ENCODE peak calls at places on chromosomes 13 and 19, in ten cellular contexts. A is body of pancreas; W is upper lobe of right lung; U is NCI-H345; R is left cardiac atrium; S is LHCN-M2; E is BJ; P is MCF 10A; J is GM03348; Z is activated CD4-positive, alpha-beta T cell treated with anti-CD3 and anti-CD28 coated beads, Interleukin-2, amount 50 U/mL, for 1 hour. M is an unnamed sample.

GRCh38 chr19:55283548-55284393 is at the start of gene BRSK1:
- DNase-seq in A (peak), W (no peak), U (peak), R (peak), S (peak), E (no peak), P (no peak), J (peak), Z (peak), M (no peak)

GRCh38 chr13:82740442-82740841 is 1141.8 kb downstream of the SLITRK1 start:
- DNase-seq in A (no peak), W (no peak), U (no peak), R (no peak), S (no peak), E (no peak), P (no peak), J (no peak), Z (no peak), M (no peak)

GRCh38 chr19:13079542-13079986 is 23.1 kb downstream of the LYL1 start:
- DNase-seq in A (no peak), W (peak), U (peak), R (peak), S (no peak), E (peak), P (no peak), J (peak), Z (no peak), M (no peak)

GRCh38 chr19:44303976-44304568 is 753 bp downstream of the ZNF235 start:
- DNase-seq in A (no peak), W (no peak), U (no peak), R (no peak), S (peak), E (peak), P (no peak), J (peak), Z (no peak), M (no peak)

GRCh38 chr19:16328824-16329482 is 4.3 kb downstream of the KLF2 start:
- DNase-seq in A (no peak), W (no peak), U (no peak), R (no peak), S (no peak), E (no peak), P (no peak), J (no peak), Z (peak), M (no peak)

GRCh38 chr13:20546559-20546958 is 20.4 kb upstream of the IFT88 start:
- DNase-seq in A (no peak), W (no peak), U (no peak), R (no peak), S (no peak), E (no peak), P (no peak), J (no peak), Z (no peak), M (no peak)

GRCh38 chr13:54950546-54950945 is 1921.9 kb downstream of the OLFM4 start:
- DNase-seq in A (no peak), W (no peak), U (no peak), R (no peak), S (no peak), E (no peak), P (no peak), J (no peak), Z (no peak), M (no peak)

GRCh38 chr13:46179576-46180368 is 2.2 kb downstream of the LCP1 start:
- DNase-seq in A (peak), W (peak), U (no peak), R (peak), S (no peak), E (no peak), P (no peak), J (no peak), Z (peak), M (no peak)

GRCh38 chr13:73633817-73634449 is 500.3 kb downstream of the KLF12 start:
- DNase-seq in A (no peak), W (no peak), U (no peak), R (no peak), S (no peak), E (no peak), P (no peak), J (no peak), Z (no peak), M (no peak)

GRCh38 chr13:99895428-99895998 is 76.1 kb downstream of the ZIC5 start:
- DNase-seq in A (no peak), W (no peak), U (no peak), R (no peak), S (no peak), E (no peak), P (no peak), J (no peak), Z (no peak), M (no peak)

GRCh38 chr13:112840472-112841302 is 128.3 kb upstream of the MCF2L start:
- DNase-seq in A (no peak), W (no peak), U (no peak), R (no peak), S (no peak), E (no peak), P (no peak), J (no peak), Z (no peak), M (no peak)

GRCh38 chr13:97221491-97221890 is 642 bp upstream of the MBNL2 start:
- DNase-seq in A (no peak), W (no peak), U (no peak), R (no peak), S (no peak), E (no peak), P (no peak), J (no peak), Z (no peak), M (no peak)

GRCh38 chr19:43474986-43475705 is 9.7 kb upstream of the LYPD3 start:
- DNase-seq in A (peak), W (peak), U (peak), R (peak), S (peak), E (peak), P (peak), J (peak), Z (peak), M (peak)

GRCh38 chr19:45153339-45154063 is 7.3 kb downstream of the NKPD1 start:
- DNase-seq in A (peak), W (no peak), U (peak), R (peak), S (no peak), E (no peak), P (no peak), J (peak), Z (peak), M (no peak)

GRCh38 chr13:100933841-100934240 is 259.2 kb upstream of the TMTC4 start:
- DNase-seq in A (no peak), W (no peak), U (no peak), R (no peak), S (no peak), E (no peak), P (no peak), J (no peak), Z (no peak), M (no peak)

GRCh38 chr19:33431986-33432385 is 58.5 kb downstream of the CEBPG start:
- DNase-seq in A (no peak), W (no peak), U (no peak), R (no peak), S (no peak), E (no peak), P (no peak), J (no peak), Z (no peak), M (no peak)

GRCh38 chr19:34269968-34270621 is 15.7 kb downstream of the GARRE1 start:
- DNase-seq in A (peak), W (peak), U (no peak), R (peak), S (peak), E (peak), P (peak), J (peak), Z (peak), M (no peak)

GRCh38 chr13:108326318-108326717 is 56.8 kb downstream of the TNFSF13B start:
- DNase-seq in A (peak), W (no peak), U (peak), R (no peak), S (no peak), E (no peak), P (no peak), J (no peak), Z (no peak), M (no peak)

GRCh38 chr13:27583645-27584044 is 36.7 kb downstream of the LNX2 start:
- DNase-seq in A (no peak), W (no peak), U (no peak), R (no peak), S (peak), E (no peak), P (no peak), J (peak), Z (no peak), M (no peak)

GRCh38 chr19:55697698-55698097 is 22.7 kb downstream of the EPN1 start:
- DNase-seq in A (no peak), W (peak), U (no peak), R (no peak), S (no peak), E (no peak), P (no peak), J (no peak), Z (no peak), M (no peak)

GRCh38 chr19:19276386-19276785 is 3.3 kb upstream of the TM6SF2 start:
- DNase-seq in A (no peak), W (no peak), U (no peak), R (no peak), S (peak), E (peak), P (no peak), J (peak), Z (no peak), M (peak)

GRCh38 chr13:113211774-113212173 is 2.4 kb downstream of the CUL4A start:
- DNase-seq in A (no peak), W (no peak), U (no peak), R (no peak), S (no peak), E (no peak), P (no peak), J (no peak), Z (no peak), M (no peak)

GRCh38 chr19:1161716-1162115 is 12.4 kb downstream of the SBNO2 start:
- DNase-seq in A (peak), W (peak), U (peak), R (no peak), S (no peak), E (no peak), P (peak), J (peak), Z (no peak), M (no peak)

M was measured in AG04450.